ENCODE peak calls at places on chromosomes 7 and 10, in four cellular contexts. N, E, J and I are unnamed samples.

GRCh38 chr10:94549221-94549620 is 3.6 kb downstream of the HELLS start:
- DNase-seq in E (no peak), N (no peak), J (no peak), I (no peak)

GRCh38 chr7:69814421-69814962 is 216.2 kb downstream of the AUTS2 start:
- DNase-seq in N (no peak), E (no peak), J (no peak), I (no peak)

GRCh38 chr10:88270871-88271713 is 312.0 kb downstream of the RNLS start:
- DNase-seq in N (no peak), E (peak), J (no peak), I (peak)

GRCh38 chr7:127512587-127512986 is 72.8 kb downstream of the GCC1 start:
- DNase-seq in J (no peak), N (no peak), E (no peak), I (no peak)

GRCh38 chr10:772227-772637 is 82.8 kb upstream of the DIP2C start:
- DNase-seq in J (peak), N (no peak), E (no peak), I (no peak)

GRCh38 chr7:33805630-33806233 is 99.6 kb upstream of the BMPER start:
- DNase-seq in N (no peak), E (peak), J (no peak), I (no peak)

GRCh38 chr10:3145366-3145765 is 27.2 kb downstream of the PITRM1 start:
- DNase-seq in E (no peak), J (no peak), N (no peak), I (no peak)

GRCh38 chr10:133258066-133258817 is 18.4 kb downstream of the ADAM8 start:
- DNase-seq in E (no peak), N (no peak), J (peak), I (no peak)

GRCh38 chr7:142611566-142612250 is 137.6 kb upstream of the PRSS1 start:
- DNase-seq in J (no peak), E (no peak), N (no peak), I (no peak)

GRCh38 chr7:45155357-45155900 is 2.2 kb upstream of the RAMP3 start:
- DNase-seq in N (no peak), E (no peak), J (no peak), I (no peak)

GRCh38 chr7:2716488-2716887 is 28.5 kb downstream of the AMZ1 start:
- DNase-seq in N (no peak), J (no peak), E (no peak), I (no peak)

GRCh38 chr7:85000973-85001372 is 185.9 kb downstream of the SEMA3D start:
- DNase-seq in J (no peak), N (no peak), E (no peak), I (no peak)

GRCh38 chr7:84997626-84998025 is 189.2 kb downstream of the SEMA3D start:
- DNase-seq in E (no peak), J (no peak), N (no peak), I (no peak)

GRCh38 chr7:85001493-85002345 is 185.1 kb downstream of the SEMA3D start:
- DNase-seq in J (no peak), E (no peak), N (no peak), I (no peak)

GRCh38 chr7:84999450-84999849 is 187.4 kb downstream of the SEMA3D start:
- DNase-seq in N (no peak), E (no peak), J (no peak), I (no peak)

DNA sequence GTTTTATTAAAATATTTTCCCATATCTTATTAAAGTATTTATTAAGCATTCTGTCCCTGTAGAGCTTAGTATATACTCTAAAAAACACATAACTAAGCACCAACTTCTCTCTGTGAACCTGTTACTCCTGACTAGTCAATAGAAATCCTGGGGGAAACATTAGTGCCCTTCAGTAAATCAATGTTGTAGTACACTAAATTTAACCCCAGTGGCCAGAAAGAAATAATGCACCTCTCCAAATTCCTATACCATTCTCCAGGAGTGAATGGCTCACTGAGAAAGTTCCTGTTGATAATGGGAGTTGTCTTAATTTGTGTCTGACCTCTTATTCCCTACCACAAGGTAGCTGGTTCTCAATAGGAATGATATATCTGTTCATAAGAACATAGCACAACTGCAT is 188.2 kb downstream of the SEMA3D start:
- DNase-seq in J (no peak), N (no peak), E (no peak), I (no peak)
- TF ChIP-seq CTCF in J (no peak), N (peak), E (no peak), I (no peak)

GRCh38 chr10:17805921-17806577 is 3.1 kb upstream of the MRC1 start:
- DNase-seq in E (no peak), J (no peak), N (peak), I (no peak)

GRCh38 chr10:17802350-17802749 is 6.8 kb upstream of the MRC1 start:
- DNase-seq in J (no peak), N (no peak), E (no peak), I (no peak)

GRCh38 chr10:17802966-17803365 is 6.2 kb upstream of the MRC1 start:
- DNase-seq in N (no peak), E (peak), J (no peak), I (no peak)

GRCh38 chr10:17805440-17805839 is 3.7 kb upstream of the MRC1 start:
- DNase-seq in J (peak), E (no peak), N (no peak), I (no peak)

GRCh38 chr10:17801507-17801906 is 7.6 kb upstream of the MRC1 start:
- DNase-seq in N (no peak), J (no peak), E (no peak), I (no peak)
- TF ChIP-seq CTCF in N (no peak), J (peak), E (no peak), I (no peak)

GRCh38 chr7:112515989-112516388 is 35.2 kb downstream of the LSMEM1 start:
- DNase-seq in N (no peak), E (no peak), J (no peak), I (no peak)
- TF ChIP-seq CTCF in N (no peak), E (peak), J (no peak), I (no peak)

GRCh38 chr7:83857691-83858090 is 208.8 kb upstream of the SEMA3E start:
- DNase-seq in N (no peak), J (no peak), E (no peak), I (no peak)

GRCh38 chr7:83863906-83864305 is 215.0 kb upstream of the SEMA3E start:
- DNase-seq in N (no peak), E (no peak), J (no peak), I (no peak)

GRCh38 chr7:83856094-83856493 is 207.2 kb upstream of the SEMA3E start:
- DNase-seq in N (no peak), E (no peak), J (no peak), I (no peak)

GRCh38 chr7:83861876-83862275 is 212.9 kb upstream of the SEMA3E start:
- DNase-seq in N (no peak), J (no peak), E (no peak), I (no peak)

GRCh38 chr7:83859827-83860226 is 210.9 kb upstream of the SEMA3E start:
- DNase-seq in E (no peak), N (no peak), J (no peak), I (no peak)
- TF ChIP-seq CTCF in E (no peak), N (no peak), J (no peak), I (no peak)